ENCODE peak calls at places on chromosomes 11 and 22, in six cellular contexts. One of them, this sample, is unnamed.

GRCh38 chr11:47467372-47467771 is 18.4 kb upstream of the RAPSN start:
- DNase-seq in K562: no peak
- DNase-seq in BJ: no peak
- DNase-seq in mesenchymal stem cell: no peak
- DNase-seq in pancreas: no peak
- DNase-seq in fibroblast of the aortic adventitia: no peak
- DNase-seq in this sample: no peak

GRCh38 chr11:8006349-8006977 is 19.3 kb downstream of the EIF3F start:
- DNase-seq in fibroblast of the aortic adventitia: peak
- DNase-seq in mesenchymal stem cell: peak
- DNase-seq in pancreas: peak
- DNase-seq in K562: peak
- DNase-seq in BJ: no peak
- DNase-seq in this sample: peak

GRCh38 chr11:120057595-120058581 is 80.0 kb downstream of the TRIM29 start:
- DNase-seq in K562: no peak
- DNase-seq in mesenchymal stem cell: peak
- DNase-seq in BJ: no peak
- DNase-seq in fibroblast of the aortic adventitia: peak
- DNase-seq in pancreas: no peak
- DNase-seq in this sample: no peak

GRCh38 chr11:61787928-61788491 is 4.4 kb downstream of the TMEM258 start:
- DNase-seq in pancreas: no peak
- DNase-seq in mesenchymal stem cell: peak
- DNase-seq in K562: peak
- DNase-seq in BJ: no peak
- DNase-seq in fibroblast of the aortic adventitia: peak
- DNase-seq in this sample: no peak

GRCh38 chr22:25658641-25659040 is 83.3 kb upstream of the MYO18B start:
- DNase-seq in mesenchymal stem cell: no peak
- DNase-seq in pancreas: no peak
- DNase-seq in BJ: no peak
- DNase-seq in fibroblast of the aortic adventitia: peak
- DNase-seq in K562: no peak
- DNase-seq in this sample: no peak

GRCh38 chr11:7657306-7658025 is 15.8 kb downstream of the CYB5R2 start:
- DNase-seq in mesenchymal stem cell: peak
- DNase-seq in pancreas: no peak
- DNase-seq in fibroblast of the aortic adventitia: peak
- DNase-seq in K562: peak
- DNase-seq in BJ: no peak
- DNase-seq in this sample: no peak

GRCh38 chr22:36775589-36775965 is 342 bp downstream of the IFT27 start:
- DNase-seq in mesenchymal stem cell: no peak
- DNase-seq in BJ: no peak
- DNase-seq in fibroblast of the aortic adventitia: peak
- DNase-seq in K562: no peak
- DNase-seq in pancreas: peak
- DNase-seq in this sample: no peak

GRCh38 chr22:29773233-29773632 is 6.1 kb downstream of the UQCR10 start:
- DNase-seq in BJ: no peak
- DNase-seq in mesenchymal stem cell: peak
- DNase-seq in pancreas: no peak
- DNase-seq in K562: no peak
- DNase-seq in fibroblast of the aortic adventitia: peak
- DNase-seq in this sample: no peak

GRCh38 chr11:67615455-67616430 is 9.0 kb downstream of the NDUFV1 start:
- DNase-seq in mesenchymal stem cell: no peak
- DNase-seq in K562: peak
- DNase-seq in pancreas: peak
- DNase-seq in fibroblast of the aortic adventitia: no peak
- DNase-seq in BJ: no peak
- DNase-seq in this sample: no peak

GRCh38 chr11:104776501-104777170 is 121.6 kb downstream of the CASP12 start:
- DNase-seq in mesenchymal stem cell: no peak
- DNase-seq in fibroblast of the aortic adventitia: no peak
- DNase-seq in BJ: no peak
- DNase-seq in pancreas: no peak
- DNase-seq in K562: no peak
- DNase-seq in this sample: no peak

GRCh38 chr11:119538748-119539147 is 115.8 kb upstream of the THY1 start:
- DNase-seq in fibroblast of the aortic adventitia: peak
- DNase-seq in BJ: peak
- DNase-seq in mesenchymal stem cell: no peak
- DNase-seq in K562: no peak
- DNase-seq in pancreas: no peak
- DNase-seq in this sample: no peak

GRCh38 chr11:119615003-119615878 is 113.8 kb downstream of the NECTIN1 start:
- DNase-seq in pancreas: no peak
- DNase-seq in K562: no peak
- DNase-seq in BJ: peak
- DNase-seq in mesenchymal stem cell: peak
- DNase-seq in fibroblast of the aortic adventitia: peak
- DNase-seq in this sample: peak

GRCh38 chr11:18046116-18046777 is at the start of gene TPH1:
- DNase-seq in BJ: no peak
- DNase-seq in fibroblast of the aortic adventitia: peak
- DNase-seq in K562: no peak
- DNase-seq in mesenchymal stem cell: peak
- DNase-seq in pancreas: peak
- DNase-seq in this sample: no peak

GRCh38 chr11:66489636-66490035 is 9.4 kb downstream of the DPP3 start:
- DNase-seq in mesenchymal stem cell: no peak
- DNase-seq in pancreas: no peak
- DNase-seq in BJ: no peak
- DNase-seq in K562: no peak
- DNase-seq in fibroblast of the aortic adventitia: no peak
- DNase-seq in this sample: no peak

GRCh38 chr11:66012371-66012945 is 650 bp downstream of the CST6 start:
- DNase-seq in mesenchymal stem cell: no peak
- DNase-seq in pancreas: no peak
- DNase-seq in K562: no peak
- DNase-seq in BJ: no peak
- DNase-seq in fibroblast of the aortic adventitia: no peak
- DNase-seq in this sample: no peak

GRCh38 chr11:27700351-27701261 is at the start of gene BDNF:
- DNase-seq in mesenchymal stem cell: peak
- DNase-seq in fibroblast of the aortic adventitia: peak
- DNase-seq in BJ: no peak
- DNase-seq in K562: no peak
- DNase-seq in pancreas: no peak
- DNase-seq in this sample: no peak

GRCh38 chr11:44916797-44917196 is 33.9 kb downstream of the TP53I11 start:
- DNase-seq in BJ: no peak
- DNase-seq in fibroblast of the aortic adventitia: no peak
- DNase-seq in pancreas: no peak
- DNase-seq in K562: no peak
- DNase-seq in mesenchymal stem cell: no peak
- DNase-seq in this sample: no peak
- H3K4me3 ChIP-seq in BJ: no peak
- H3K4me3 ChIP-seq in fibroblast of the aortic adventitia: no peak
- H3K4me3 ChIP-seq in pancreas: no peak
- H3K4me3 ChIP-seq in K562: no peak
- H3K4me3 ChIP-seq in mesenchymal stem cell: no peak
- H3K4me3 ChIP-seq in this sample: no peak

DNA sequence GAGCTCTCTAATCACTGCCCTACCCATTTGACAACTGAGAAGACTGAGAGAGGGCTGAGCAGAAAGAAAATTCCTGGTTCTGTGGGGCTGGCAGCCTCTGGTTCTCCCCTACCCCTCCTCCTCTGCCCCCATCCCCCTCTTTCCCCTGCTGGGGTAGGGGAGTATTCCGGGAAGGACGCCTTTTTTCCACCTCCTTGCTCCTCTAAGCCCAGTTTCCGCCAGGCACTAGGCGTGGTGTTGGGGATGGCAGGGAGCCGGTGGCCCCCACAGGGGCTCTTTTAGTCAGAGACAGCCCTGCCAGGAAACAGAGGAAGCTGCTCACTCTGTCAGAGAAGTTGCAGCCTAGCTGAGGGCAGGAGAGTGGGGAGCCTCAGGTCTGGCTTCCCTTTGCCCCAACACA is 15.6 kb upstream of the ARHGEF17 start:
- DNase-seq in K562: no peak
- DNase-seq in pancreas: no peak
- DNase-seq in fibroblast of the aortic adventitia: peak
- DNase-seq in mesenchymal stem cell: no peak
- DNase-seq in BJ: no peak
- DNase-seq in this sample: no peak
- H3K4me3 ChIP-seq in K562: no peak
- H3K4me3 ChIP-seq in pancreas: no peak
- H3K4me3 ChIP-seq in fibroblast of the aortic adventitia: no peak
- H3K4me3 ChIP-seq in mesenchymal stem cell: no peak
- H3K4me3 ChIP-seq in BJ: no peak
- H3K4me3 ChIP-seq in this sample: no peak

DNA sequence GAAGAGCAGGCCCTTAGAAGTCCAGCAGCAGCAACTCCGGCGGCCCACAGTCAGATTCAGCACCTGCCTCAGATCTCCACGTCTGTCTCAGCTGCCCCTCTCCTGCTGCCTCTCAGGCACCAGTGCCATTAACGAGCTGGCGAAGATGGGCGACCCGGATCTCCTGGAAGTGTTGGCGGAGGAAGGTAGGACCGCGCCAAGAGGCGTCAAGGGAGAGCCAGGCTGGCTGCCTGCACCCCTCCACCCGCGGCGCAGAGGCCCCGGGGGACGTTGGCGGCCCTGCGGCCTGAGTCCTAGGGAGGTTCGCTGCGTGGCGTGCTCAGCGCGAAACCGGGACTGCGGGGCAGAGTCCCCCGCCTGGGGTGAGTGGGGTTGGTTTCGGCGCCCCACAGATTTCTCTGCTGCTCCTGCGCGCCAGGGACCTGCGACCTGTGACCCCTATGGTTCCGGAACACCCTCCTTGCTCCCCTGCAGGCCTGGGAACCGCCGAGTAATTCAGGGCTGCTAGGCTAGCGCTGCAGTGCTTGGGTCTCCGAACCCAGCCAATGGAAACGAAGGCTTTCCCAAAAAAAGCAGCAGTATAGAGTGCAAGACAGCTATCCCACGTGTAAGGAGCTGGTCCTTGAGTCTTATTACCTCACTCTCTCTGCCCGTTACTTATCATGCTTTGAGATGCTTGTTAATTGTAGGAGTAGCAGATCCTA is 615 bp downstream of the ANO5 start:
- DNase-seq in fibroblast of the aortic adventitia: no peak
- DNase-seq in K562: peak
- DNase-seq in BJ: no peak
- DNase-seq in pancreas: peak
- DNase-seq in mesenchymal stem cell: no peak
- DNase-seq in this sample: no peak
- H3K4me3 ChIP-seq in fibroblast of the aortic adventitia: no peak
- H3K4me3 ChIP-seq in K562: peak
- H3K4me3 ChIP-seq in BJ: no peak
- H3K4me3 ChIP-seq in pancreas: peak
- H3K4me3 ChIP-seq in mesenchymal stem cell: peak
- H3K4me3 ChIP-seq in this sample: no peak

DNA sequence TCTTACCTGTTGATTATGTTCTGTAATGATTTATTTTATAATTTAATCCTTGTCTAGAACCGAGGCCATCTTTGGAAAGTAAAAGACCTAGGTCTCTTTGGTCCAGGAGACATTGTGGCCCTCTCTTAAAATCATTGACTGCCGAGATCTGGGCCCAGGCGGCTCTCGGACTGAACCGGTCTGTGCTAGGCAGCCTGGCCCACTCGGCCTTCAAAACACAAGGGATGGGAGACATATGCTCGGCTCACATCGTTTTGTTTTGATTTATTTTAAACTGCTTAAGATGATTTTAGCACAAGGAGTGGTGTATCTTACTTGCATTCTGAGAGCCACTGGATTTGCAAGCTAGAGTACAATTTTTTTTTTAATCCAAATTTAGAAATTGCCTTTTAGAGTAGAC is 80.2 kb upstream of the WNT7B start:
- DNase-seq in pancreas: peak
- DNase-seq in fibroblast of the aortic adventitia: peak
- DNase-seq in BJ: no peak
- DNase-seq in K562: no peak
- DNase-seq in mesenchymal stem cell: no peak
- DNase-seq in this sample: no peak
- H3K4me3 ChIP-seq in pancreas: peak
- H3K4me3 ChIP-seq in fibroblast of the aortic adventitia: peak
- H3K4me3 ChIP-seq in BJ: peak
- H3K4me3 ChIP-seq in K562: no peak
- H3K4me3 ChIP-seq in mesenchymal stem cell: peak
- H3K4me3 ChIP-seq in this sample: peak

DNA sequence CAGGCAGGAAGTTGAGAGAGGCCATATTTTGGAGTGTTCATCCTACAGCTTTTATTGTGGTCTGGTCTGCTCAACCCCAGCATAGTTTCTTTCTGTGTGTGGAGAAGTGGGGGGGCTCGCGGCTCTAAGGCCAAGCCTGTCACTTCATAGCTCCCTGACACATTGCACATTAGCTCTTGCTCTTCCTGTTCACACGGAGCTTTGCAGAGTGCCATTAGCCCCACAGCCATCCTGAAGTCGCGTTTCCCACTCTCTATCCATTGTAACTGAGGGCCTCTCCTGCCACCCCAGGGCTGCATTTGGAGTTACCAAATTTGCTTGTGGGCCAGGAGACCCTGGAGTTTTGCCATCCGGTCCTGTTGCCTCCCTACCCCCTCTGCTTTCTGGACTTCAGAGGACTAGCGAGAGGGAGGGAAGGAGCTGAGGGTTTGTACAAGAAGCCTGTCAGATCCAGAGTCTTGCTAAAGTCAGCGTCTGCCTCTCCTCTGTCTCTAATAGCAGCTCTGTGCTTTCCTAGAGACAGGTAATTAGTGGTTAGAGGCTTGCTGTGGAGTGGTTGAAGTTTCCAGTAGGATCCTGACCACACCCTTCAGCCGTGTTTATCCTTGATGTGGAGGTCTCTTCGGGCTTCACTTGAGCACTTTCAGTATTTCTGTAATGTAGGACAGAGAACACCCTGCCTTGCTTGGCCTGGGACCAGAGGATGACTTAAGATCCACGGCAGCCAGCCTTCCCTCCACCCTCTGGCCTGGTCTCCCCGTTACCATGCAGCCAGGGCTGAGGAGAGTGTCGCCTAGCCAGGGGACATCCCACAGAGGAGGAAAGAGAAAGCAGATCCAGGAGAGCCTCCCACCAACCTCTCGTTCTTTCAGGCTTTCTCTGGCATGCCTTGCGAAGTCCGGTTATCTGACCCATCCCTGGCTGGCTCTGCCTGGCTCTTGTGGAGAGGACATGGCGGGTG is 14.1 kb downstream of the DCPS start:
- DNase-seq in mesenchymal stem cell: peak
- DNase-seq in pancreas: no peak
- DNase-seq in BJ: no peak
- DNase-seq in K562: no peak
- DNase-seq in fibroblast of the aortic adventitia: peak
- DNase-seq in this sample: peak
- H3K4me3 ChIP-seq in mesenchymal stem cell: peak
- H3K4me3 ChIP-seq in pancreas: no peak
- H3K4me3 ChIP-seq in BJ: peak
- H3K4me3 ChIP-seq in K562: no peak
- H3K4me3 ChIP-seq in fibroblast of the aortic adventitia: peak
- H3K4me3 ChIP-seq in this sample: peak

GRCh38 chr11:33747969-33748368 is 11.7 kb upstream of the CD59 start:
- DNase-seq in mesenchymal stem cell: peak
- DNase-seq in pancreas: no peak
- DNase-seq in BJ: no peak
- DNase-seq in fibroblast of the aortic adventitia: peak
- DNase-seq in K562: no peak
- DNase-seq in this sample: no peak
- H3K4me3 ChIP-seq in mesenchymal stem cell: no peak
- H3K4me3 ChIP-seq in pancreas: no peak
- H3K4me3 ChIP-seq in BJ: no peak
- H3K4me3 ChIP-seq in fibroblast of the aortic adventitia: no peak
- H3K4me3 ChIP-seq in K562: no peak
- H3K4me3 ChIP-seq in this sample: no peak

GRCh38 chr22:22125579-22126468 is 118.8 kb upstream of the VPREB1 start:
- DNase-seq in K562: no peak
- DNase-seq in mesenchymal stem cell: no peak
- DNase-seq in fibroblast of the aortic adventitia: no peak
- DNase-seq in pancreas: peak
- DNase-seq in BJ: no peak
- DNase-seq in this sample: no peak
- H3K4me3 ChIP-seq in K562: no peak
- H3K4me3 ChIP-seq in mesenchymal stem cell: no peak
- H3K4me3 ChIP-seq in fibroblast of the aortic adventitia: no peak
- H3K4me3 ChIP-seq in pancreas: no peak
- H3K4me3 ChIP-seq in BJ: no peak
- H3K4me3 ChIP-seq in this sample: no peak